ENCODE peak calls at places on chromosomes 3 and 15, in seven cellular contexts. A, M, H, S, I, Q and D are unnamed samples.
A peak's percentile ranks its signal among the peaks of the same experiment; 100 is the strongest.

GRCh38 chr3:129389572-129389937 is 38.9 kb downstream of the EFCAB12 start:
- DNase-seq in A (no peak), M (no peak), H (no peak), S (no peak), I (no peak), Q (no peak), D (no peak)

GRCh38 chr3:147421184-147421912 is 12.2 kb downstream of the ZIC1 start:
- DNase-seq in A (no peak), M (no peak), H (no peak), S (no peak), I (no peak), Q (no peak), D (no peak)

GRCh38 chr3:142447308-142447851 is 457 bp downstream of the XRN1 start:
- DNase-seq in A (peak; percentile 68), M (peak; percentile 24), H (peak; percentile 17), S (peak; percentile 68), I (no peak), Q (no peak), D (peak; percentile 5)

GRCh38 chr15:52020253-52021085 is 1.4 kb downstream of the MAPK6 start:
- DNase-seq in A (peak; percentile 29), M (no peak), H (no peak), S (no peak), I (no peak), Q (no peak), D (peak; percentile 22)

GRCh38 chr3:100039075-100039474 is 75.2 kb downstream of the FILIP1L start:
- DNase-seq in A (no peak), M (no peak), H (no peak), S (no peak), I (no peak), Q (no peak), D (no peak)

GRCh38 chr3:192957441-192957951 is 39.8 kb upstream of the MB21D2 start:
- DNase-seq in A (peak; percentile 86), M (no peak), H (no peak), S (peak; percentile 60), I (no peak), Q (peak; percentile 34), D (peak; percentile 73)

GRCh38 chr3:16512435-16513140 is 911 bp downstream of the RFTN1 start:
- DNase-seq in A (peak; percentile 68), M (no peak), H (no peak), S (peak; percentile 75), I (no peak), Q (no peak), D (peak; percentile 17)

GRCh38 chr3:23046536-23046935 is 156.6 kb upstream of the UBE2E2 start:
- DNase-seq in A (no peak), M (no peak), H (no peak), S (no peak), I (no peak), Q (no peak), D (no peak)

GRCh38 chr3:93910085-93910484 is 63.6 kb downstream of the PROS1 start:
- DNase-seq in A (peak; percentile 2), M (no peak), H (no peak), S (no peak), I (no peak), Q (no peak), D (no peak)

GRCh38 chr3:154334973-154335420 is 10.7 kb upstream of the DHX36 start:
- DNase-seq in A (peak; percentile 68), M (no peak), H (no peak), S (no peak), I (no peak), Q (no peak), D (peak; percentile 9)

GRCh38 chr3:180017846-180018245 is 18.9 kb downstream of the PEX5L start:
- DNase-seq in A (no peak), M (no peak), H (no peak), S (no peak), I (no peak), Q (no peak), D (no peak)

GRCh38 chr3:64214002-64214696 is 11.1 kb downstream of the PRICKLE2 start:
- DNase-seq in A (peak; percentile 75), M (no peak), H (no peak), S (peak; percentile 77), I (peak; percentile 57), Q (no peak), D (peak; percentile 79)

GRCh38 chr3:31903686-31904431 is 77.2 kb downstream of the OSBPL10 start:
- DNase-seq in A (no peak), M (no peak), H (no peak), S (no peak), I (no peak), Q (no peak), D (no peak)

GRCh38 chr3:100656945-100657344 is 47.5 kb downstream of the ADGRG7 start:
- DNase-seq in A (no peak), M (no peak), H (no peak), S (no peak), I (no peak), Q (no peak), D (no peak)

GRCh38 chr3:138938877-138939562 is 7.9 kb downstream of the FOXL2 start:
- DNase-seq in A (no peak), M (no peak), H (no peak), S (no peak), I (no peak), Q (no peak), D (no peak)

GRCh38 chr3:31297899-31298298 is 234.8 kb upstream of the STT3B start:
- DNase-seq in A (no peak), M (no peak), H (no peak), S (no peak), I (no peak), Q (no peak), D (no peak)

GRCh38 chr3:3165650-3166049 is 13.8 kb downstream of the CRBN start:
- DNase-seq in A (no peak), M (no peak), H (no peak), S (no peak), I (no peak), Q (no peak), D (no peak)

GRCh38 chr3:58470363-58471024 is 21.4 kb upstream of the KCTD6 start:
- DNase-seq in A (no peak), M (no peak), H (no peak), S (no peak), I (no peak), Q (no peak), D (no peak)

GRCh38 chr3:17581421-17582080 is 160.9 kb downstream of the TBC1D5 start:
- DNase-seq in A (peak; percentile 42), M (no peak), H (no peak), S (no peak), I (no peak), Q (no peak), D (no peak)

GRCh38 chr15:60396964-60397771 is 618 bp downstream of the ANXA2 start:
- DNase-seq in A (peak; percentile 90), M (peak; percentile 19), H (no peak), S (peak; percentile 90), I (peak; percentile 69), Q (no peak), D (no peak)

GRCh38 chr3:152050782-152051405 is 177.5 kb downstream of the SUCNR1 start:
- DNase-seq in A (peak; percentile 75), M (no peak), H (no peak), S (no peak), I (no peak), Q (no peak), D (no peak)

GRCh38 chr3:187183210-187183862 is 13.9 kb upstream of the RTP1 start:
- DNase-seq in A (peak; percentile 57), M (no peak), H (no peak), S (no peak), I (no peak), Q (no peak), D (peak; percentile 23)

GRCh38 chr15:48858401-48858800 is 19.5 kb upstream of the EID1 start:
- DNase-seq in A (peak; percentile 52), M (no peak), H (no peak), S (no peak), I (no peak), Q (no peak), D (no peak)

GRCh38 chr3:51682079-51682478 is 11.0 kb downstream of the TEX264 start:
- DNase-seq in A (peak; percentile 92), M (peak; percentile 39), H (peak; percentile 48), S (peak; percentile 59), I (no peak), Q (peak; percentile 51), D (peak; percentile 78)

GRCh38 chr3:41682996-41683395 is 278.9 kb downstream of the ULK4 start:
- DNase-seq in A (peak; percentile 54), M (no peak), H (no peak), S (no peak), I (no peak), Q (no peak), D (peak; percentile 42)

GRCh38 chr3:46662771-46663551 is 30.5 kb downstream of the ALS2CL start:
- DNase-seq in A (peak; percentile 69), M (no peak), H (no peak), S (peak; percentile 85), I (no peak), Q (no peak), D (no peak)

GRCh38 chr3:77931272-77932009 is 891.5 kb downstream of the ROBO2 start:
- DNase-seq in A (peak; percentile 67), M (no peak), H (no peak), S (no peak), I (no peak), Q (no peak), D (no peak)

GRCh38 chr3:38579146-38579545 is 70.3 kb downstream of the SCN5A start:
- DNase-seq in A (peak; percentile 61), M (no peak), H (no peak), S (peak; percentile 69), I (no peak), Q (no peak), D (no peak)

GRCh38 chr15:22895465-22896190 is 57.2 kb downstream of the NIPA2 start:
- DNase-seq in A (peak; percentile 74), M (no peak), H (no peak), S (no peak), I (peak; percentile 61), Q (no peak), D (no peak)

GRCh38 chr15:41495736-41496599 is 2.3 kb downstream of the ITPKA start:
- DNase-seq in A (no peak), M (no peak), H (peak; percentile 13), S (peak; percentile 60), I (no peak), Q (no peak), D (no peak)